ENCODE peak calls at places on chromosomes 12 and 14, in nine cellular contexts. I is cardiac muscle cell; R is HEK293T; J is hepatocyte; D is activated T-helper 1 cell treated with anti-CD3 and anti-CD28 coated beads, Interleukin-12 subunit alpha, Interleukin-12 subunit beta, Interleukin-2, Interleukin-4 antibody, amounts not matched to agents 30 ng/mL and 10 ng/mL and 1 ng/mL, durations not matched to agents 14 hours and 24 hours and 36 hours; S is NCI-H774; O is MCF 10A; Q is GM10248; T is NCI-H1436. M is an unnamed sample.

GRCh38 chr14:98136019-98136418 is 1136.0 kb downstream of the BCL11B start:
- DNase-seq in Q (no peak), S (no peak), O (no peak), R (no peak), T (no peak), J (no peak), D (no peak), I (no peak), M (no peak)

GRCh38 chr12:46459881-46460545 is 87.4 kb upstream of the SLC38A2 start:
- DNase-seq in I (no peak), T (no peak), O (no peak), R (no peak), S (no peak), J (no peak), Q (no peak), D (no peak), M (no peak)

GRCh38 chr12:131800594-131801135 is 27.5 kb upstream of the MMP17 start:
- DNase-seq in R (no peak), Q (no peak), T (no peak), D (no peak), O (no peak), I (no peak), J (no peak), S (no peak), M (no peak)

GRCh38 chr12:2858944-2859352 is 2.1 kb upstream of the TEX52 start:
- DNase-seq in I (no peak), Q (no peak), R (no peak), O (no peak), J (no peak), T (no peak), D (no peak), S (no peak), M (no peak)

GRCh38 chr14:89957791-89958190 is 2.1 kb downstream of the TDP1 start:
- DNase-seq in S (no peak), Q (no peak), I (no peak), J (no peak), O (no peak), D (no peak), T (no peak), R (no peak), M (no peak)

GRCh38 chr12:111991535-111991934 is 21.4 kb downstream of the TMEM116 start:
- DNase-seq in R (no peak), O (no peak), Q (no peak), S (no peak), T (no peak), D (no peak), J (no peak), I (no peak), M (no peak)

GRCh38 chr12:114938487-114939210 is 254.7 kb upstream of the TBX3 start:
- DNase-seq in T (no peak), Q (no peak), I (no peak), S (no peak), D (no peak), O (no peak), R (no peak), J (no peak), M (no peak)

GRCh38 chr12:71060426-71060825 is 97.4 kb downstream of the TSPAN8 start:
- DNase-seq in R (no peak), J (no peak), O (no peak), I (no peak), T (no peak), S (no peak), D (no peak), Q (no peak), M (no peak)

GRCh38 chr12:6791931-6792520 is 2.7 kb downstream of the CD4 start:
- DNase-seq in S (no peak), Q (no peak), J (no peak), T (no peak), R (no peak), O (no peak), D (no peak), I (no peak), M (no peak)

GRCh38 chr12:132580701-132581292 is 29.6 kb downstream of the LRCOL1 start:
- DNase-seq in O (no peak), J (no peak), Q (no peak), S (no peak), I (no peak), D (no peak), R (no peak), T (no peak), M (no peak)

M was measured in NCI-H1930.